ENCODE peak calls at places on chromosomes 12 and 14, in six cellular contexts. B is stimulated activated CD4-positive, alpha-beta T cell treated with anti-CD3 and anti-CD28 coated beads, Interleukin-2, amount 100 ng/mL, for 48 hours; H is GM03348; Z is CD8-positive, alpha-beta memory T cell; L is endodermal cell; F is NCI-H2107. X is an unnamed sample.

GRCh38 chr12:113186666-113187325 is 1.3 kb downstream of the RITA1 start:
- DNase-seq in F (no peak), L (no peak), H (no peak), Z (no peak), B (no peak), X (no peak)

GRCh38 chr12:65826513-65827171 is 2.4 kb downstream of the HMGA2 start:
- DNase-seq in B (no peak), L (peak), H (peak), Z (no peak), F (no peak), X (no peak)

GRCh38 chr12:38389581-38389980 is 73.0 kb downstream of the ALG10B start:
- DNase-seq in B (no peak), H (no peak), F (no peak), L (no peak), Z (no peak), X (no peak)

GRCh38 chr12:39272934-39273770 is 169.8 kb downstream of the KIF21A start:
- DNase-seq in L (peak), F (no peak), B (peak), H (peak), Z (peak), X (peak)

GRCh38 chr14:101862177-101862576 is 100.7 kb downstream of the PPP2R5C start:
- DNase-seq in L (no peak), H (peak), B (no peak), Z (no peak), F (no peak), X (no peak)

GRCh38 chr12:27931390-27931789 is 41.1 kb downstream of the PTHLH start:
- DNase-seq in B (no peak), L (no peak), Z (no peak), H (no peak), F (no peak), X (no peak)

GRCh38 chr12:65655074-65655493 is 169.2 kb upstream of the HMGA2 start:
- DNase-seq in L (no peak), B (no peak), H (no peak), Z (no peak), F (no peak), X (no peak)

GRCh38 chr12:4649358-4649661 is 396 bp downstream of the NDUFA9 start:
- DNase-seq in H (no peak), L (no peak), B (no peak), F (no peak), Z (no peak), X (no peak)

GRCh38 chr14:91140672-91141071 is 26.8 kb downstream of the DGLUCY start:
- DNase-seq in Z (no peak), F (no peak), B (no peak), L (peak), H (no peak), X (no peak)

GRCh38 chr12:112219195-112219594 is 93.8 kb downstream of the TRAFD1 start:
- DNase-seq in F (no peak), B (no peak), Z (no peak), L (peak), H (peak), X (no peak)

X was measured in HL-60.